ENCODE peak calls at places on chromosomes 4 and X, in four cellular contexts. H is H1, I is IMR-90, A is mesenchymal stem cell. M is an unnamed sample.

GRCh38 chr4:121140712-121141111 is 23.4 kb downstream of the TNIP3 start:
- DNase-seq in A (peak; percentile 50), H (no peak), I (peak; percentile 57), M (no peak)

GRCh38 chr4:173517781-173518371 is 12.2 kb downstream of the HAND2 start:
- DNase-seq in I (no peak), A (peak; percentile 84), H (peak; percentile 75), M (no peak)

GRCh38 chr4:61201562-61202099 is 1.5 kb downstream of the ADGRL3 start:
- DNase-seq in H (peak; percentile 63), A (peak; percentile 44), I (no peak), M (no peak)

GRCh38 chrX:113929004-113929403 is 654.9 kb upstream of the HTR2C start:
- DNase-seq in I (peak; percentile 10), A (peak; percentile 54), H (peak; percentile 46), M (peak; percentile 47)

GRCh38 chrX:56233100-56233499 is 944 bp downstream of the KLF8 start:
- DNase-seq in H (peak; percentile 43), I (no peak), A (no peak), M (peak; percentile 32)

GRCh38 chrX:71378752-71379151 is 12.6 kb downstream of the TAF1 start:
- DNase-seq in A (no peak), H (no peak), I (no peak), M (no peak)

GRCh38 chrX:128781506-128781905 is 729.3 kb upstream of the ACTRT1 start:
- DNase-seq in A (peak; percentile 6), H (peak; percentile 49), I (no peak), M (no peak)

GRCh38 chrX:136577562-136577961 is 45.5 kb downstream of the VGLL1 start:
- DNase-seq in A (peak; percentile 26), I (peak; percentile 32), H (peak; percentile 60), M (peak; percentile 59)

GRCh38 chr4:68700152-68700551 is 29.7 kb upstream of the UGT2B15 start:
- DNase-seq in H (no peak), A (no peak), I (no peak), M (no peak)

GRCh38 chrX:73581002-73581628 is 18.1 kb downstream of the CHIC1 start:
- DNase-seq in H (no peak), A (no peak), I (no peak), M (no peak)

GRCh38 chr4:124696182-124696581 is 16.4 kb downstream of the ANKRD50 start:
- DNase-seq in A (no peak), H (no peak), I (no peak), M (no peak)

GRCh38 chr4:54315561-54315960 is 86.5 kb downstream of the PDGFRA start:
- DNase-seq in H (no peak), I (no peak), A (no peak), M (no peak)

GRCh38 chr4:98566491-98567008 is 91.9 kb downstream of the TSPAN5 start:
- DNase-seq in A (peak; percentile 62), H (no peak), I (peak; percentile 50), M (no peak)

GRCh38 chrX:100680756-100681155 is 36.8 kb downstream of the SRPX2 start:
- DNase-seq in H (no peak), A (no peak), I (no peak), M (no peak)

GRCh38 chr4:168765726-168766125 is 244.3 kb downstream of the CBR4 start:
- DNase-seq in H (no peak), I (peak; percentile 38), A (no peak), M (no peak)

GRCh38 chrX:22634081-22634480 is 361.4 kb downstream of the CBLL2 start:
- DNase-seq in H (no peak), A (peak; percentile 12), I (peak; percentile 79), M (no peak)
- H2AFZ ChIP-seq in H (no peak overlapping the region), A (no peak overlapping the region), I (no peak overlapping the region), M (no peak overlapping the region)

DNA sequence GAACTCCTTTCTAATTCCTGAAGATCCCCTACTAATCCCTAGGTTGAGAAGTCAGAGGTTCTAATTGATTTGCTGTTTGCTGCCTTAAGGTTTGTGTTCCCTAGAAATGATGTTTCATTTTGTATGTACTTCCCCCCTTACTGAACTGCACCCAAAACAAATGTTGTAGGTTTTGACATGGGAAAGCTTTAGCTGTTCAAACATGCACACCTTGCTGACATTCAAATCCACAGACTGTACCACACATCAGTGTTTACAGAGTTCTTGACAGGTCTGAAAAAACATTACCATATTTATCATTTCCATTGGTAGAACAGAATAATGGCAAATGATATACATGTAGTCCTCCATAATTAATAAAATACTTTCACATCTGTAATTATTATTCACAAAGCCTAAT is 18.2 kb downstream of the EGF start:
- DNase-seq in A (no peak), H (no peak), I (no peak), M (no peak)
- H2BK120ac ChIP-seq in A (no peak overlapping the region), H (no peak overlapping the region), I (no peak overlapping the region), M (no peak overlapping the region)

GRCh38 chr4:64479338-64479737 is 70.1 kb upstream of the TECRL start:
- DNase-seq in A (no peak), H (no peak), I (no peak), M (no peak)

DNA sequence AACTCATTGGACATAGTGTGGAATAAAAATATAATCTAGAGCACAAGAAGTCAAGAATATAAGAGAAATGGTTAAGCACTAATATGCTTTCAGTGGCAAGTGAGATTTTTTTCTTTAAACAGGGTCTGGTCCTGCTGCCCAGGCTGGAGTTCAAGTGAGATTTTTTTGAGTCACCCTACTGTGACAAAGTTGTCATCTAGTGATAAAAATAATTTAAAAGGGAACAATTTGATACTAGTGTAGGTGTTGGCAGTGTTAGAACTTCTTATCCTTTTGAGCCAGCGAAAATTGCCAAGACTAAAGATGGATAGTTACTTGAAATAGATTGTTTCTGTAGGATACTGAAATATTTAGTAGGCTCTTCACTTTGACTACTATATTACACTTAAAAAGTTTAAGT is 67.9 kb upstream of the TECRL start:
- DNase-seq in I (no peak), A (no peak), H (no peak), M (no peak)
- H2AFZ ChIP-seq in I (no peak overlapping the region), A (no peak overlapping the region), H (no peak overlapping the region), M (no peak overlapping the region)

DNA sequence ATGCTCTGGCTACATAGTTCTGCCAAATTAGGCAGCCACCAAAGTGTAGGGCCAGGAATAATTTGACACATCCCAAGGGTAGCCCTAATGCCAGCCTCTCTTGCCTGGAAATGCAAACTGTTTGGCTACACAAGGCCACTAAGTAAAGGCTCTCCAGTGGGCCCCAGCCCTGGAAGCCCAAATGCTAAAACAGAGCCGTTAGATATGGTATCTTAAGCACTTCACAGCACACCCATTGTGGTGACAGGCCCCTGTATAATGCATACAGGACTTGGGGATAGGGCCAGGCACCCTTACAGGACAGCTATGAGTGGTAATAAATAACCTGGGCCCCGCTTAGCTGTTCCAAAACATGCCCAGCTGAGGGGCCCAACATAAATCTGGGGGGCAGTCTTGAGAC is 623.9 kb downstream of the BCOR start:
- DNase-seq in I (no peak), A (no peak), H (no peak), M (no peak)
- H2BK120ac ChIP-seq in I (no peak overlapping the region), A (no peak overlapping the region), H (no peak overlapping the region), M (no peak overlapping the region)

DNA sequence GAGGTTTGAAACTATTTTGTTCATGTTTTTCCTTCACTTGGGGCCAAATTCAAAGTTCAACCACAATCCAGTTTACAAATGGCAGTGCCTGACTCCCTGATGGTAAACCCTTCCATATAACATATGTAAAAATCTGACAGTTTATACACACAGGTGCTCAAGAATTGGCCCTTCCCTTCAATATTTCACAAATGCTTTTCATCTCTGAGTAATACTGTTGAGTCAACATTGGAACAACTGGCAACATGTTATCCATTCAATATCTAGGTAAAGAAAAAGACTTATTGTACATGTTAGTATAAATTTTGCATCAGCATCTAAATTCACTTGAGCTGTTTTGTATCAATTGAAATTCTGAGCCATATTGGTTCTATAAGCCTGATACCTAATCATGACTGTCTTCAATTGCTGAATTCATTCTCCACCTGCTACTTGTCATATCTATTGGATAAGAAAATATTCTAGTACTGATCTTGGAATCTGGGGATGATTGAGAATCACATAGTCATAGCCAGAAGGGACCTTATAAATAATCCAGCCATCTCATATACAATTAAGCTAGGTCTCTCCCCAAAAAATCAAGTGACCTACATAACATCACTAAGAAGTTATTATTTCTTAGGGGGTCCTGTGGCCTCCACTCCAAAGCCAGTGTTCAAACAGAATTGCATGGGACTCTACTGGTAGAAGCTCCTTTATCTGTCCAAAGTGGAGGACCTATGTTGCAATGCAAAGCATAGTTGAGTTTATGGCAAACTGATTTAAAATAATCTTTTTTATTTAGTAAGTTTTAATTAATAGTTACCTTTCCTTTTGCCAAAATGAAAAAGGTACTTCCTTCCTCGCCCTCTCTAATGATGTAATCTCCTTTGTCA is 61.9 kb downstream of the PRKG2 start:
- DNase-seq in I (no peak), A (no peak), H (no peak), M (no peak)
- H2AFZ ChIP-seq in I (no peak overlapping the region), A (no peak overlapping the region), H (peak overlapping the region; percentile 90), M (no peak overlapping the region)

DNA sequence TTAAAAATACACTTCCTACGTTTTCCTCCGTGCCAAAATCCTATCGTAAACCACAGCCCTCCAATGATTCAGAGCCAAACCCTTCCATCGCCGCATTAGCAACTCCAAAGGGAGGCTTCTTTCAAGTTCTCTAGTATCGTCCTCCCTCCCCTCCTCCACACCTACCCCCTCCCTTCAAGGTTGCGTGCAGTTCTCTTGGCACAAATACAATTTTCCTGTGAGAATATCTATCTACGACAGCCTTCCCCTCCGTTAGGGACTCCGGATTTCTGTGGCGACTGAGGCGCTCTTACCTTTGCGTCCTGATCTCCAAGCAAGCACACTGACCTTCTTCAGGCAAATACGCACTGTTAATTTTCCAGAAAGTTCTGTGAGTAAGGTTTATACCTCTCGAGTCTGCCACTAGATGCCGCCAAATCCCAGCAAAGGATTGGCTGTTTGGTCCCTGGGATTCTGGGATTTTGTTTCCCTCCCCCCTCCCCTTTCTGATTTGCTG is 1.2 kb upstream of the MORF4L2 start:
- DNase-seq in A (peak; percentile 85), H (peak; percentile 68), I (peak; percentile 73), M (peak; percentile 80)
- H2BK120ac ChIP-seq in A (peak overlapping the region; percentile 49), H (no peak overlapping the region), I (peak overlapping the region; percentile 92), M (peak overlapping the region; percentile 83)

DNA sequence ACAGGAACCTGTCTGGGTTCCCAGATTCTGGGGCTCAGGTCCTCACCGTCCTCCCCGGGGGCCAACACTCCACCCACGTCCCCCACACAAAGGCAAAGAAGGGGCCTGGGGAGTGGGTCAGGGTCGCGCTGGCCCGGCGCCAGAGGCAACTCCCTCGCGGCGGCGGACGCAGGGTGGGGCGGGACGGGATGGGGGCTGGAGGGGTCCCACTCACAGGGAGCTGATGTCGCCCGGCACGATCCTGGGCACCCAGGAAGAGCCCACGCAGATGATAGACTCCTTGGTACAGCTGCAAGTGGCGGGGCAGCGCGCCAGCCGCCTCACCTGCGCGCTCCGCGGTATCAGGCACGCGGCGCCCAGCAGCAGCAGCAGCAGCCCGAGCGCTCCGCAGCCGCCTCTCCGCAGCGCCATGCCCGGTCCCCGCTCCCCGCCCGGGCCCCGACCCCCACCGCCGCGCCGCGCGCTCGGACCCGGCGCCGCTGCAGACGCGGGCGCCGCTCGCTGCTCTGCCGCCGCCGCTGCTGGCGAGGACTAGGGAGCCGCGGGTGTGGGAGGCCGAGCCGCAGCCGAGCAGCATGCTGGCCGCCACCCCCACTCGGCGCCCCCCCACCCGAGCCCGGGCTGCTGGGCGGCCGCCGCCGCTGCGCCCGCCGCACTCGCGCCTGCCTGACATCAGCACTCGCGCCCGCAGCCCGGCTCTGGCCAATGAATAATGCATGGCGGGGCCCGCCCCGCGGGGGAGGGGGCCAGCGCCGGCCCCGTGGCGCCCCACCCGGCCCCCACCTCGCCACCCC is at the start of gene LGI2:
- DNase-seq in A (no peak), I (no peak), H (peak; percentile 64), M (peak; percentile 17)
- H2AFZ ChIP-seq in A (no peak within 1 kb of the TSS), I (peak within 1 kb of the TSS; percentile 9), H (peak within 1 kb of the TSS; percentile 92), M (no peak within 1 kb of the TSS)

M was measured in trophoblast cell.